ENCODE peak calls at places on chromosomes 5 and 9, in seven cellular contexts. One of them, this sample, is unnamed. For H3K4me1, the result is how much of the 10 kb centered on the place peaks cover.

GRCh38 chr9:121399126-121399882 is 29.3 kb upstream of the STOM start:
- DNase-seq in fibroblast of lung: peak
- DNase-seq in body of pancreas: no peak
- DNase-seq in DND-41: no peak
- DNase-seq in left ventricle myocardium inferior: no peak
- DNase-seq in IMR-90: peak
- DNase-seq in right atrium auricular region: no peak
- DNase-seq in this sample: no peak

GRCh38 chr5:27388755-27389154 is 350.4 kb upstream of the CDH9 start:
- DNase-seq in fibroblast of lung: no peak
- DNase-seq in body of pancreas: no peak
- DNase-seq in DND-41: no peak
- DNase-seq in left ventricle myocardium inferior: no peak
- DNase-seq in IMR-90: no peak
- DNase-seq in right atrium auricular region: no peak
- DNase-seq in this sample: no peak

GRCh38 chr5:77437194-77437593 is 54.9 kb downstream of the WDR41 start:
- DNase-seq in fibroblast of lung: no peak
- DNase-seq in body of pancreas: no peak
- DNase-seq in DND-41: no peak
- DNase-seq in left ventricle myocardium inferior: no peak
- DNase-seq in IMR-90: no peak
- DNase-seq in right atrium auricular region: no peak
- DNase-seq in this sample: no peak

GRCh38 chr5:142316051-142316450 is 8.8 kb downstream of the SPRY4 start:
- DNase-seq in fibroblast of lung: peak
- DNase-seq in body of pancreas: no peak
- DNase-seq in DND-41: peak
- DNase-seq in left ventricle myocardium inferior: no peak
- DNase-seq in IMR-90: peak
- DNase-seq in right atrium auricular region: no peak
- DNase-seq in this sample: no peak

GRCh38 chr5:57174850-57175525 is 1.1 kb downstream of the GPBP1 start:
- DNase-seq in fibroblast of lung: no peak
- DNase-seq in body of pancreas: no peak
- DNase-seq in DND-41: no peak
- DNase-seq in left ventricle myocardium inferior: no peak
- DNase-seq in IMR-90: no peak
- DNase-seq in right atrium auricular region: no peak
- DNase-seq in this sample: no peak

GRCh38 chr5:154793599-154794524 is 38.7 kb downstream of the LARP1 start:
- DNase-seq in fibroblast of lung: peak
- DNase-seq in body of pancreas: no peak
- DNase-seq in DND-41: no peak
- DNase-seq in left ventricle myocardium inferior: no peak
- DNase-seq in IMR-90: peak
- DNase-seq in right atrium auricular region: no peak
- DNase-seq in this sample: peak

GRCh38 chr5:177440990-177441780 is 5.4 kb upstream of the PRR7 start:
- DNase-seq in fibroblast of lung: no peak
- DNase-seq in body of pancreas: no peak
- DNase-seq in DND-41: no peak
- DNase-seq in left ventricle myocardium inferior: no peak
- DNase-seq in IMR-90: no peak
- DNase-seq in right atrium auricular region: no peak
- DNase-seq in this sample: no peak

GRCh38 chr5:20678814-20679298 is 690.9 kb upstream of the CDH18 start:
- DNase-seq in fibroblast of lung: peak
- DNase-seq in body of pancreas: no peak
- DNase-seq in DND-41: no peak
- DNase-seq in left ventricle myocardium inferior: no peak
- DNase-seq in IMR-90: peak
- DNase-seq in right atrium auricular region: no peak
- DNase-seq in this sample: no peak

GRCh38 chr9:72635197-72635596 is 113.8 kb downstream of the TMC1 start:
- DNase-seq in fibroblast of lung: peak
- DNase-seq in body of pancreas: no peak
- DNase-seq in DND-41: no peak
- DNase-seq in left ventricle myocardium inferior: no peak
- DNase-seq in IMR-90: no peak
- DNase-seq in right atrium auricular region: no peak
- DNase-seq in this sample: no peak

GRCh38 chr5:136734638-136735037 is 369.3 kb upstream of the TRPC7 start:
- DNase-seq in fibroblast of lung: no peak
- DNase-seq in body of pancreas: no peak
- DNase-seq in DND-41: no peak
- DNase-seq in left ventricle myocardium inferior: no peak
- DNase-seq in IMR-90: no peak
- DNase-seq in right atrium auricular region: no peak
- DNase-seq in this sample: no peak

GRCh38 chr5:65482280-65482726 is 583 bp upstream of the ADAMTS6 start:
- DNase-seq in fibroblast of lung: peak
- DNase-seq in body of pancreas: no peak
- DNase-seq in DND-41: no peak
- DNase-seq in left ventricle myocardium inferior: no peak
- DNase-seq in IMR-90: peak
- DNase-seq in right atrium auricular region: no peak
- DNase-seq in this sample: no peak

GRCh38 chr5:28766565-28767158 is 1728.3 kb upstream of the CDH9 start:
- DNase-seq in fibroblast of lung: peak
- DNase-seq in body of pancreas: no peak
- DNase-seq in DND-41: peak
- DNase-seq in left ventricle myocardium inferior: no peak
- DNase-seq in IMR-90: peak
- DNase-seq in right atrium auricular region: no peak
- DNase-seq in this sample: no peak

GRCh38 chr9:35490155-35490909 is 421 bp downstream of the RUSC2 start:
- DNase-seq in fibroblast of lung: no peak
- DNase-seq in body of pancreas: peak
- DNase-seq in DND-41: no peak
- DNase-seq in left ventricle myocardium inferior: peak
- DNase-seq in IMR-90: no peak
- DNase-seq in right atrium auricular region: no peak
- DNase-seq in this sample: peak

GRCh38 chr9:37924538-37924937 is 20.6 kb upstream of the SLC25A51 start:
- DNase-seq in fibroblast of lung: no peak
- DNase-seq in body of pancreas: no peak
- DNase-seq in DND-41: no peak
- DNase-seq in left ventricle myocardium inferior: no peak
- DNase-seq in IMR-90: no peak
- DNase-seq in right atrium auricular region: no peak
- DNase-seq in this sample: no peak

GRCh38 chr5:122693963-122694362 is 80.9 kb upstream of the SNX2 start:
- DNase-seq in fibroblast of lung: no peak
- DNase-seq in body of pancreas: no peak
- DNase-seq in DND-41: no peak
- DNase-seq in left ventricle myocardium inferior: no peak
- DNase-seq in IMR-90: no peak
- DNase-seq in right atrium auricular region: no peak
- DNase-seq in this sample: no peak

GRCh38 chr9:26210338-26210851 is 532.2 kb upstream of the TUSC1 start:
- DNase-seq in fibroblast of lung: peak
- DNase-seq in body of pancreas: no peak
- DNase-seq in DND-41: no peak
- DNase-seq in left ventricle myocardium inferior: no peak
- DNase-seq in IMR-90: peak
- DNase-seq in right atrium auricular region: no peak
- DNase-seq in this sample: no peak

GRCh38 chr5:132099073-132099748 is 25.6 kb downstream of the CSF2 start:
- DNase-seq in fibroblast of lung: no peak
- DNase-seq in body of pancreas: no peak
- DNase-seq in DND-41: no peak
- DNase-seq in left ventricle myocardium inferior: no peak
- DNase-seq in IMR-90: no peak
- DNase-seq in right atrium auricular region: no peak
- DNase-seq in this sample: no peak

GRCh38 chr5:60208681-60209080 is 315.2 kb upstream of the PDE4D start:
- DNase-seq in fibroblast of lung: no peak
- DNase-seq in body of pancreas: no peak
- DNase-seq in DND-41: no peak
- DNase-seq in left ventricle myocardium inferior: no peak
- DNase-seq in IMR-90: no peak
- DNase-seq in right atrium auricular region: no peak
- DNase-seq in this sample: no peak

GRCh38 chr5:78908173-78908901 is 76.8 kb downstream of the ARSB start:
- DNase-seq in fibroblast of lung: peak
- DNase-seq in body of pancreas: peak
- DNase-seq in DND-41: no peak
- DNase-seq in left ventricle myocardium inferior: peak
- DNase-seq in IMR-90: peak
- DNase-seq in right atrium auricular region: peak
- DNase-seq in this sample: no peak

GRCh38 chr5:175872287-175873089 is 1.1 kb downstream of the CPLX2 start:
- DNase-seq in fibroblast of lung: no peak
- DNase-seq in body of pancreas: peak
- DNase-seq in DND-41: no peak
- DNase-seq in left ventricle myocardium inferior: no peak
- DNase-seq in IMR-90: no peak
- DNase-seq in right atrium auricular region: no peak
- DNase-seq in this sample: no peak

GRCh38 chr5:39387293-39387692 is 23.0 kb upstream of the C9 start:
- DNase-seq in fibroblast of lung: no peak
- DNase-seq in body of pancreas: no peak
- DNase-seq in DND-41: no peak
- DNase-seq in left ventricle myocardium inferior: no peak
- DNase-seq in IMR-90: no peak
- DNase-seq in right atrium auricular region: no peak
- DNase-seq in this sample: no peak

GRCh38 chr5:22835630-22836029 is 17.5 kb downstream of the CDH12 start:
- DNase-seq in fibroblast of lung: no peak
- DNase-seq in body of pancreas: no peak
- DNase-seq in DND-41: no peak
- DNase-seq in left ventricle myocardium inferior: no peak
- DNase-seq in IMR-90: no peak
- DNase-seq in right atrium auricular region: no peak
- DNase-seq in this sample: no peak

GRCh38 chr9:111298831-111299603 is 31.0 kb downstream of the OR2K2 start:
- DNase-seq in fibroblast of lung: peak
- DNase-seq in body of pancreas: peak
- DNase-seq in DND-41: no peak
- DNase-seq in left ventricle myocardium inferior: peak
- DNase-seq in IMR-90: peak
- DNase-seq in right atrium auricular region: peak
- DNase-seq in this sample: peak

GRCh38 chr5:65024681-65025080 is 256.0 kb downstream of the CWC27 start:
- DNase-seq in fibroblast of lung: no peak
- DNase-seq in body of pancreas: no peak
- DNase-seq in DND-41: no peak
- DNase-seq in left ventricle myocardium inferior: no peak
- DNase-seq in IMR-90: no peak
- DNase-seq in right atrium auricular region: no peak
- DNase-seq in this sample: no peak

GRCh38 chr5:100252944-100253343 is 282.2 kb upstream of the FAM174A start:
- DNase-seq in fibroblast of lung: no peak
- DNase-seq in body of pancreas: no peak
- DNase-seq in DND-41: no peak
- DNase-seq in left ventricle myocardium inferior: no peak
- DNase-seq in IMR-90: no peak
- DNase-seq in right atrium auricular region: no peak
- DNase-seq in this sample: no peak

GRCh38 chr9:123611228-123611627 is 255.2 kb downstream of the CRB2 start:
- DNase-seq in fibroblast of lung: no peak
- DNase-seq in body of pancreas: no peak
- DNase-seq in DND-41: no peak
- DNase-seq in left ventricle myocardium inferior: no peak
- DNase-seq in IMR-90: peak
- DNase-seq in right atrium auricular region: no peak
- DNase-seq in this sample: no peak

GRCh38 chr9:33263131-33263935 is 1.2 kb downstream of the BAG1 start:
- DNase-seq in fibroblast of lung: peak
- DNase-seq in body of pancreas: no peak
- DNase-seq in DND-41: no peak
- DNase-seq in left ventricle myocardium inferior: no peak
- DNase-seq in IMR-90: no peak
- DNase-seq in right atrium auricular region: peak
- DNase-seq in this sample: no peak

GRCh38 chr5:139459451-139459934 is 3.0 kb downstream of the ECSCR start:
- DNase-seq in fibroblast of lung: peak
- DNase-seq in body of pancreas: peak
- DNase-seq in DND-41: no peak
- DNase-seq in left ventricle myocardium inferior: peak
- DNase-seq in IMR-90: no peak
- DNase-seq in right atrium auricular region: no peak
- DNase-seq in this sample: peak
- H3K4me3 ChIP-seq in fibroblast of lung: no peak
- H3K4me3 ChIP-seq in body of pancreas: no peak
- H3K4me3 ChIP-seq in DND-41: no peak
- H3K4me3 ChIP-seq in left ventricle myocardium inferior: peak
- H3K4me3 ChIP-seq in IMR-90: no peak
- H3K4me3 ChIP-seq in right atrium auricular region: no peak
- H3K4me3 ChIP-seq in this sample: no peak

GRCh38 chr5:172753101-172753500 is 17.9 kb downstream of the DUSP1 start:
- DNase-seq in fibroblast of lung: no peak
- DNase-seq in body of pancreas: no peak
- DNase-seq in DND-41: no peak
- DNase-seq in left ventricle myocardium inferior: no peak
- DNase-seq in IMR-90: no peak
- DNase-seq in right atrium auricular region: no peak
- DNase-seq in this sample: no peak
- H3K27ac ChIP-seq in fibroblast of lung: no peak
- H3K27ac ChIP-seq in body of pancreas: no peak
- H3K27ac ChIP-seq in DND-41: no peak
- H3K27ac ChIP-seq in left ventricle myocardium inferior: peak
- H3K27ac ChIP-seq in IMR-90: no peak
- H3K27ac ChIP-seq in right atrium auricular region: peak
- H3K27ac ChIP-seq in this sample: no peak

DNA sequence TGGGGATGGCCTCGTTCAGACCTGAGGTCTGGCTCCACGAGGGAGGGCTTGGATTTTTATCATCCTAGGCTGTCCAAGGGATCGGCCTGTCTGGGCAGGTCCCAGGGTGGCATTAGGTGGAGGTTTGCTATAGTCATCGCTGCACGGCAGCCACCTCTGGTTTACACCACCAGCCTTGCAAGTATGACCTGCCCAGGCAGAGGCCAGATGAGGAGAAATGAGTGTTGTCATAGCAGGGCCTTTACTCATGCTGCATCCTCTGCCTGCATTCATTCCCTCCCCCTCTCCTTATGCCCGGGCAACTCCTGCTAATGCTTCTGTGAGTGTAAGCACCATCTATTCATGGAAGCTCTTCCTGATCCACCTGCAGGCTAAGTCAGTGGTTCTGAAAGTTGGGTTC is 15.3 kb upstream of the NDST1 start:
- DNase-seq in fibroblast of lung: peak
- DNase-seq in body of pancreas: no peak
- DNase-seq in DND-41: no peak
- DNase-seq in left ventricle myocardium inferior: no peak
- DNase-seq in IMR-90: peak
- DNase-seq in right atrium auricular region: no peak
- DNase-seq in this sample: no peak
- H3K4me1 ChIP-seq in fibroblast of lung: half or more
- H3K4me1 ChIP-seq in body of pancreas: half or more
- H3K4me1 ChIP-seq in DND-41: under half
- H3K4me1 ChIP-seq in left ventricle myocardium inferior: half or more
- H3K4me1 ChIP-seq in IMR-90: half or more
- H3K4me1 ChIP-seq in right atrium auricular region: under half
- H3K4me1 ChIP-seq in this sample: half or more

DNA sequence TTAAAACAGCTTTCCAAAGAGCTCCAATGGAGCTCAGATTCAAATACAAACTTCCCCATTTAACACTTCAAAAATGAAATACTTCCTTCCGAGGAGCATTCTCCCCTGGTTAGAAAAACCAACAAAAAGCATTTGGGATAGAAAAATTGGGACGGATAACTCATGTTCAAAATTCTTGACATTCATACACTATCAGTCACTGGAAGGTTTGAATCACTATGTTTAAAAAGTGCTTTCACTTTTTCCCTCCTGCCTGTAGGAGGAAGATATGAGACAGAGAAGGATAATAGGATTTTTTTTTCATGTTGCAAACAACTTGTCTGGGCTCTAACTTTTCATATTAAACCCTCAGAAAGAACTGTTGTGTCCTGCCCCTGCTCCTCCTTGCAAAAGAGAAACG is 412.0 kb downstream of the ACTL7B start:
- DNase-seq in fibroblast of lung: peak
- DNase-seq in body of pancreas: no peak
- DNase-seq in DND-41: no peak
- DNase-seq in left ventricle myocardium inferior: no peak
- DNase-seq in IMR-90: peak
- DNase-seq in right atrium auricular region: no peak
- DNase-seq in this sample: no peak
- H3K4me3 ChIP-seq in fibroblast of lung: peak
- H3K4me3 ChIP-seq in body of pancreas: no peak
- H3K4me3 ChIP-seq in DND-41: no peak
- H3K4me3 ChIP-seq in left ventricle myocardium inferior: no peak
- H3K4me3 ChIP-seq in IMR-90: peak
- H3K4me3 ChIP-seq in right atrium auricular region: no peak
- H3K4me3 ChIP-seq in this sample: no peak

This sample was measured in sigmoid colon.